ENCODE peak calls at places on chromosomes 13 and 19, in eight cellular contexts. D is SK-N-SH, T is A549, M is IMR-90, B is HCT116, Q is H1, F is K562, W is GM12878. U is an unnamed sample.

GRCh38 chr19:1847684-1848398 is 442 bp downstream of the REXO1 start:
- DNase-seq in Q (peak), M (peak), F (peak), W (no peak), T (no peak), D (peak), B (no peak), U (peak)

GRCh38 chr19:13329766-13330165 is 176.5 kb downstream of the CACNA1A start:
- DNase-seq in F (no peak), Q (no peak), M (peak), T (no peak), B (no peak), D (no peak), W (no peak), U (no peak)

GRCh38 chr13:100254002-100254401 is 165.1 kb downstream of the PCCA start:
- DNase-seq in B (no peak), T (no peak), D (no peak), W (no peak), Q (no peak), F (no peak), M (no peak), U (no peak)

GRCh38 chr13:106496072-106496997 is 39.1 kb downstream of the EFNB2 start:
- DNase-seq in Q (no peak), W (no peak), F (no peak), B (no peak), D (no peak), M (no peak), T (no peak), U (no peak)

GRCh38 chr13:44399045-44399444 is 25.4 kb downstream of the SERP2 start:
- DNase-seq in D (no peak), B (no peak), Q (no peak), F (no peak), M (no peak), T (no peak), W (no peak), U (no peak)

GRCh38 chr19:2319551-2319950 is 8.8 kb downstream of the LSM7 start:
- DNase-seq in W (no peak), D (no peak), T (no peak), Q (no peak), F (no peak), M (no peak), B (no peak), U (no peak)

GRCh38 chr13:110923086-110923485 is 8.2 kb upstream of the ANKRD10 start:
- DNase-seq in W (no peak), D (no peak), F (no peak), B (no peak), T (no peak), Q (peak), M (no peak), U (no peak)

GRCh38 chr13:25727250-25727649 is 324.6 kb downstream of the SHISA2 start:
- DNase-seq in T (no peak), W (no peak), M (no peak), F (no peak), D (no peak), Q (no peak), B (no peak), U (no peak)

GRCh38 chr13:97223711-97224461 is 1.8 kb downstream of the MBNL2 start:
- DNase-seq in D (no peak), M (peak), W (no peak), B (peak), Q (peak), T (peak), F (peak), U (peak)

GRCh38 chr13:113785051-113786010 is 26.3 kb downstream of the TMEM255B start:
- DNase-seq in W (no peak), B (peak), T (no peak), F (no peak), M (peak), Q (no peak), D (no peak), U (no peak)

GRCh38 chr19:20276011-20276738 is 109.2 kb downstream of the ZNF486 start:
- DNase-seq in B (no peak), Q (no peak), T (no peak), D (no peak), W (no peak), F (no peak), M (no peak), U (no peak)

GRCh38 chr19:20271215-20271926 is 104.4 kb downstream of the ZNF486 start:
- DNase-seq in F (no peak), Q (no peak), T (no peak), M (no peak), W (no peak), B (no peak), D (no peak), U (no peak)

GRCh38 chr19:20278342-20278741 is 111.3 kb downstream of the ZNF486 start:
- DNase-seq in B (no peak), F (no peak), W (no peak), T (no peak), Q (no peak), D (no peak), M (no peak), U (peak)

GRCh38 chr19:20273376-20273775 is 106.4 kb downstream of the ZNF486 start:
- DNase-seq in F (no peak), M (no peak), B (no peak), W (no peak), D (no peak), T (no peak), Q (no peak), U (no peak)

GRCh38 chr19:20273951-20274578 is 107.1 kb downstream of the ZNF486 start:
- DNase-seq in B (no peak), D (no peak), Q (no peak), F (no peak), M (no peak), W (no peak), T (no peak), U (no peak)
- TF ChIP-seq RAD21 in B (no peak), D (no peak), Q (no peak), F (no peak), M (no peak), W (no peak), T (no peak), U (no peak)

DNA sequence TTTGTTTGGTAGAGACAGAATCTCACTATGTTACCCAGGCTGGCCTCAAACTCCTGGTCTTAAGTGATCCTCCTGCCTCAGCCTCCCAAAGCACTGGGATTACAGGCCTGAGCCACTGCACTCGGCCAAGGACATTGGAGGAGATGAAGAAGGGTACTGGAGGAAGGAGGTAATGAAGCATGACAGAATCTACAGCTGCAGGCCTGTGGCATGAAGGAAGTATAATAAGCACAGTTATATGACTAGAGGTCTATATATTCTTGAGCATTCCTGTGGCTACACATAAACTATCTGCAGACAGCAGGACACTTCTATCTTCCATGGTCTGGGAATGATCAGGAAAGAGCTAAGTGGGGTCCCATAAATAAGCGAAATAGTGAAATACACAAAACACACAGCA is 18.2 kb downstream of the ZNF565 start:
- DNase-seq in T (no peak), B (no peak), D (no peak), W (no peak), M (no peak), Q (no peak), F (no peak), U (no peak)
- TF ChIP-seq RAD21 in T (no peak), B (no peak), D (no peak), W (no peak), M (no peak), Q (no peak), F (no peak), U (no peak)

DNA sequence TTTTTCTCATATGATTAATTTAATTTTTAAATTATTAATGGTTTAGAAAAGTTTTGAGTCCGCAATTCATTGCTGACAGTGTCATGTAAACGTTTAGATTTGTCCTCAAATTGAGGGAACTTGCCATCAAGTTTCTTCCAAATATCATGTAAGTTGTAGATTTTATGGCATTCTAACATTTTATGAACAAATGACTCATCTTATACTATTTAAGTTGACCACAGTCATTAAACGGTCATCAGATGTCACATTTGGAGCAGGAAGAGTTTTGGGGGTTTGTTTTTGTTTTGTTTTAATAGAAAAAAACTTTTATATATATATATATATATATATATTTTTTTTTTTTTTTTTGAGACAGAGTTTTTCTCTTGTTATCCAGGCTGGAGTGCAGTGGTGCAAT is 4.3 kb downstream of the ZNF114 start:
- DNase-seq in B (no peak), M (peak), D (no peak), F (no peak), W (no peak), T (no peak), Q (no peak), U (no peak)
- TF ChIP-seq RAD21 in B (no peak), M (no peak), D (no peak), F (no peak), W (no peak), T (no peak), Q (no peak), U (no peak)

GRCh38 chr19:11422163-11423068 is 3.3 kb upstream of the RGL3 start:
- DNase-seq in D (peak), W (peak), M (no peak), F (no peak), Q (peak), B (no peak), T (peak), U (no peak)
- TF ChIP-seq RAD21 in D (no peak), W (no peak), M (no peak), F (no peak), Q (no peak), B (no peak), T (no peak), U (no peak)

U was measured in HepG2.